ENCODE peak calls at places on chromosomes 3 and 15, in six cellular contexts. K, W, T, F, Q and L are unnamed samples.

GRCh38 chr3:95218484-95218883 is 1155.6 kb downstream of the NSUN3 start:
- DNase-seq in K (no peak), F (no peak), T (no peak), Q (no peak), W (no peak), L (no peak)

GRCh38 chr15:75067123-75067854 is 43.9 kb downstream of the PPCDC start:
- DNase-seq in F (no peak), T (peak), K (no peak), W (no peak), Q (peak), L (no peak)

GRCh38 chr3:150303776-150304175 is 104.3 kb upstream of the TSC22D2 start:
- DNase-seq in K (no peak), F (no peak), Q (no peak), W (no peak), T (no peak), L (no peak)

GRCh38 chr3:123953735-123954134 is 7.3 kb downstream of the CCDC14 start:
- DNase-seq in W (no peak), K (no peak), T (no peak), F (no peak), Q (no peak), L (no peak)

GRCh38 chr15:42710662-42711061 is 26.3 kb downstream of the CDAN1 start:
- DNase-seq in T (no peak), F (no peak), W (no peak), K (no peak), Q (no peak), L (no peak)

GRCh38 chr3:58271901-58272501 is 34.0 kb upstream of the RPP14 start:
- DNase-seq in Q (peak), T (peak), W (no peak), F (no peak), K (no peak), L (peak)

GRCh38 chr15:51307811-51308210 is 30.6 kb downstream of the CYP19A1 start:
- DNase-seq in W (no peak), K (no peak), T (no peak), Q (no peak), F (no peak), L (no peak)

GRCh38 chr3:47578691-47579632 is at the start of gene CSPG5:
- DNase-seq in F (peak), K (peak), W (peak), T (no peak), Q (peak), L (peak)

GRCh38 chr15:86650084-86650483 is 570.4 kb downstream of the AGBL1 start:
- DNase-seq in T (no peak), Q (no peak), K (no peak), F (no peak), W (no peak), L (no peak)

GRCh38 chr3:71305246-71306206 is 278.0 kb downstream of the FOXP1 start:
- DNase-seq in Q (peak), W (peak), T (peak), K (peak), F (peak), L (no peak)

GRCh38 chr15:79128556-79128955 is 38.0 kb upstream of the RASGRF1 start:
- DNase-seq in W (no peak), T (no peak), F (no peak), K (no peak), Q (no peak), L (no peak)

GRCh38 chr3:127678611-127679533 is 6.1 kb downstream of the ABTB1 start:
- DNase-seq in T (no peak), F (no peak), K (peak), Q (no peak), W (peak), L (no peak)

GRCh38 chr3:122560680-122561079 is 3.4 kb downstream of the PARP9 start:
- DNase-seq in T (peak), Q (peak), K (no peak), W (no peak), F (no peak), L (peak)

GRCh38 chr3:46675843-46676567 is 17.5 kb downstream of the ALS2CL start:
- DNase-seq in T (peak), F (no peak), K (no peak), Q (no peak), W (no peak), L (no peak)

GRCh38 chr15:60907233-60907947 is 321.7 kb downstream of the RORA start:
- DNase-seq in W (no peak), Q (no peak), T (no peak), K (no peak), F (no peak), L (no peak)

GRCh38 chr3:60316121-60316783 is 935.0 kb downstream of the FHIT start:
- DNase-seq in K (no peak), W (no peak), T (peak), F (no peak), Q (peak), L (peak)

GRCh38 chr3:195537995-195538394 is 5.1 kb downstream of the PPP1R2 start:
- DNase-seq in Q (no peak), K (no peak), T (no peak), F (no peak), W (no peak), L (no peak)

GRCh38 chr15:73287019-73287418 is 81.7 kb downstream of the HCN4 start:
- DNase-seq in F (no peak), T (no peak), Q (no peak), K (no peak), W (no peak), L (no peak)

GRCh38 chr3:130800829-130801228 is 54.2 kb upstream of the PIK3R4 start:
- DNase-seq in T (no peak), W (no peak), Q (no peak), F (no peak), K (no peak), L (peak)

GRCh38 chr3:160704006-160704405 is 27.0 kb downstream of the ARL14 start:
- DNase-seq in Q (no peak), F (no peak), K (no peak), W (no peak), T (peak), L (no peak)

GRCh38 chr3:51269466-51269865 is 115.6 kb upstream of the MANF start:
- DNase-seq in F (no peak), Q (no peak), W (no peak), K (no peak), T (no peak), L (no peak)

GRCh38 chr15:33955945-33956344 is 12.4 kb upstream of the CHRM5 start:
- DNase-seq in F (no peak), W (no peak), K (no peak), T (no peak), Q (no peak), L (peak)

GRCh38 chr15:92158426-92158825 is 235.3 kb upstream of the ST8SIA2 start:
- DNase-seq in W (peak), F (no peak), Q (no peak), T (peak), K (peak), L (peak)

GRCh38 chr3:5251196-5251583 is 63.7 kb downstream of the EDEM1 start:
- DNase-seq in T (no peak), K (no peak), W (no peak), Q (no peak), F (no peak), L (no peak)

GRCh38 chr3:11200679-11200952 is 46.3 kb downstream of the HRH1 start:
- DNase-seq in Q (peak), K (no peak), F (no peak), W (no peak), T (peak), L (peak)

GRCh38 chr3:155080692-155081091 is 573 bp downstream of the MME start:
- DNase-seq in W (no peak), T (no peak), F (no peak), Q (peak), K (no peak), L (no peak)

GRCh38 chr3:105899528-105899927 is 30.7 kb upstream of the CBLB start:
- DNase-seq in W (no peak), K (no peak), Q (peak), T (peak), F (no peak), L (peak)

GRCh38 chr3:25906132-25906906 is 116.4 kb downstream of the OXSM start:
- DNase-seq in K (no peak), Q (no peak), T (peak), W (no peak), F (no peak), L (no peak)

GRCh38 chr15:34122771-34123183 is 20.9 kb downstream of the PGBD4 start:
- DNase-seq in W (no peak), Q (peak), F (no peak), K (no peak), T (peak), L (peak)

GRCh38 chr3:154745925-154746324 is 315.9 kb upstream of the GPR149 start:
- DNase-seq in K (no peak), Q (no peak), F (no peak), W (no peak), T (no peak), L (peak)

GRCh38 chr3:125061170-125061569 is 5.4 kb upstream of the HEG1 start:
- DNase-seq in T (peak), W (no peak), Q (peak), F (no peak), K (no peak), L (peak)

GRCh38 chr15:28133281-28133680 is 34.2 kb upstream of the OCA2 start:
- DNase-seq in F (no peak), K (no peak), Q (no peak), W (no peak), T (peak), L (no peak)

GRCh38 chr3:54954019-54954418 is 26.2 kb upstream of the LRTM1 start:
- DNase-seq in W (no peak), Q (peak), F (no peak), K (peak), T (peak), L (peak)

GRCh38 chr15:99956820-99957641 is 223.8 kb upstream of the LYSMD4 start:
- DNase-seq in W (peak), T (no peak), Q (no peak), F (no peak), K (no peak), L (no peak)

GRCh38 chr3:160343132-160343531 is 55.9 kb downstream of the IFT80 start:
- DNase-seq in T (peak), F (no peak), W (no peak), Q (peak), K (no peak), L (no peak)

GRCh38 chr15:85397926-85398325 is 17.5 kb downstream of the AKAP13 start:
- DNase-seq in F (no peak), T (no peak), W (no peak), K (no peak), Q (peak), L (no peak)

GRCh38 chr15:85393206-85393605 is 12.8 kb downstream of the AKAP13 start:
- DNase-seq in K (no peak), W (no peak), T (no peak), Q (no peak), F (no peak), L (no peak)

GRCh38 chr15:85397151-85397550 is 16.7 kb downstream of the AKAP13 start:
- DNase-seq in T (no peak), K (no peak), F (no peak), Q (no peak), W (no peak), L (no peak)

GRCh38 chr15:85396554-85396953 is 16.2 kb downstream of the AKAP13 start:
- DNase-seq in Q (peak), T (no peak), W (no peak), F (no peak), K (no peak), L (no peak)

GRCh38 chr15:85394552-85395333 is 14.3 kb downstream of the AKAP13 start:
- DNase-seq in Q (no peak), F (no peak), T (no peak), W (no peak), K (no peak), L (no peak)
- H3K18ac ChIP-seq in Q (no peak), F (no peak), T (no peak), W (no peak), K (no peak), L (no peak)

GRCh38 chr3:66593978-66594377 is 93.2 kb upstream of the LRIG1 start:
- DNase-seq in T (peak), W (no peak), K (no peak), F (no peak), Q (peak), L (peak)
- H3K4ac ChIP-seq in T (peak), W (no peak), K (no peak), F (no peak), Q (no peak), L (no peak)

DNA sequence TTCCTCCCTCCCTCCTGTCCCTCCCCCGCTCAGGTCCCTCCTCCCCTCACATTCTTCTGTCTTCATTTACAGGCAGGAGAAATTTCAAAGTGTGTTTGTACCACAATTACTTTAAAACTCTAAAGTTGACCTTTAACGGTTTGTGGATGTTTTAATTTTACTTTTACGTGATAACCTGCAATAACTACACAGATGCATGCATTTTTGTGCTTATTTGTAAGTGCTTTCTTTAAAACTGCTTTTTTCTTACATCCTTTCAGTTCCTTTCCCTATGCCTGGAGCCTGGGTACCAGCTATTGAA is 51.8 kb upstream of the CGNL1 start:
- DNase-seq in F (no peak), K (no peak), Q (no peak), W (no peak), T (no peak), L (no peak)
- H3K14ac ChIP-seq in F (no peak), K (no peak), Q (no peak), W (no peak), T (no peak), L (no peak)

GRCh38 chr3:109234300-109234699 is 82.0 kb downstream of the DPPA2 start:
- DNase-seq in Q (no peak), K (peak), T (no peak), F (peak), W (peak), L (no peak)
- H3K18ac ChIP-seq in Q (no peak), K (no peak), T (no peak), F (peak), W (peak), L (no peak)

GRCh38 chr3:134312072-134312872 is 61.6 kb upstream of the RYK start:
- DNase-seq in Q (no peak), F (no peak), K (peak), W (peak), T (no peak), L (peak)
- H3K4ac ChIP-seq in Q (peak), F (no peak), K (no peak), W (no peak), T (peak), L (peak)

DNA sequence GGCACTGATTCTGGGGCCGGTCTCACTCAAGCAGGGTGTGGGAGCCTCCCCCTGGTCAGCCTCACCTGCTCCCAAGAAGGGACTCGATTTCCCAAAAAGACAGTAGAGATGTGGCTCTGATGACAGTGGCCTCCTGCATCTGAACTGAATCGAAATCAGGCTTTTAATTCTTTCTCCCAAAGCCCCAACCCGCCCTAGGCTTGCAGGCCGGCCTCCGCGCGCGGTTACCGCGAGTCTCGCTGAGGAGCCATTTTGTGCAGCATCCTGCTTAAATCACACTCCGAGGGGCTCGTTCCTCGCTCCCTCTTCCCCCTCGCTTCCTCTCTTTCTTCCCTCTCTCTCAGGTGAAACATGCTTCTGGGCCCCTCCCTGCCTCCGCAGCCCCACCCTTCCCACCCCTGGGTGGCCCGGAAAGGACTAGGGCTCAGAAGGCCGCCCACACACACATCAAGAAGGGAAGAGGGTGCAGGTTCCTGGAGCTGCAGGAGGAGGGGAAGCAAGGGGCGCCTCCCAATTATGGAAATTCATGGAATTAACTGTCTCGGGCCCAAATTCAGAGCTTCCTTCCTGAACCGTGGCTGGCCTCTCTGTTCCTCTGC is 30.9 kb upstream of the POLG start:
- DNase-seq in T (no peak), Q (no peak), K (no peak), F (no peak), W (peak), L (no peak)
- H3K14ac ChIP-seq in T (no peak), Q (no peak), K (no peak), F (no peak), W (no peak), L (no peak)

DNA sequence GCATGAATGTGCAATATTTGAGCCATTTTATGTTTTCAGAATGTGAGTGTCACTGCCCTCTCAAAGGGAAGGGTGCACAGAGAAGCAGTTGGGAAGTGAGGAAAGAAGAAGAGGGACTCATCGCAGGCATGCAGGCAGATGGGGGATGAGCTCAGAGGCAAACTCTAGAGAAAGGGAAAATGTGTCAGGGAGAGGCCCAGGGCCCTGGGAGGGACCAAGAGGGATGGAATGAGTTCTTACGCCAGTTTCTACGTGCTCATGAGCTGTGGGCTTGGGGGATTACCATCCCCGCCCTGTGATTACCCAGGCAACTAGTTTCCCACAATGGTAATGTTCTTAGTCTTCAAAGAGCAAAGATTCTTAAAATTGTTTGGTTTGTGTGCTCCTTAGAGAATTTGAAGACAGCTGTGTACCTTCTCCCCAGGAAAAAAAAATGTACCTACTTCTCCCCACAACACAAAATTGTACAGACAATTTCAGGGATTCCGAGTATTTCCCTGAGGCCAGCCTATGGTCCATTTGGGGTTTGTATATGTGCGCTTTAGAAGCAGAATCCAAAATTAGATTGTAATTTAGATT is 17.8 kb downstream of the GCSAM start:
- DNase-seq in K (no peak), Q (no peak), T (no peak), W (no peak), F (no peak), L (peak)
- H3K18ac ChIP-seq in K (no peak), Q (no peak), T (no peak), W (no peak), F (no peak), L (no peak)

DNA sequence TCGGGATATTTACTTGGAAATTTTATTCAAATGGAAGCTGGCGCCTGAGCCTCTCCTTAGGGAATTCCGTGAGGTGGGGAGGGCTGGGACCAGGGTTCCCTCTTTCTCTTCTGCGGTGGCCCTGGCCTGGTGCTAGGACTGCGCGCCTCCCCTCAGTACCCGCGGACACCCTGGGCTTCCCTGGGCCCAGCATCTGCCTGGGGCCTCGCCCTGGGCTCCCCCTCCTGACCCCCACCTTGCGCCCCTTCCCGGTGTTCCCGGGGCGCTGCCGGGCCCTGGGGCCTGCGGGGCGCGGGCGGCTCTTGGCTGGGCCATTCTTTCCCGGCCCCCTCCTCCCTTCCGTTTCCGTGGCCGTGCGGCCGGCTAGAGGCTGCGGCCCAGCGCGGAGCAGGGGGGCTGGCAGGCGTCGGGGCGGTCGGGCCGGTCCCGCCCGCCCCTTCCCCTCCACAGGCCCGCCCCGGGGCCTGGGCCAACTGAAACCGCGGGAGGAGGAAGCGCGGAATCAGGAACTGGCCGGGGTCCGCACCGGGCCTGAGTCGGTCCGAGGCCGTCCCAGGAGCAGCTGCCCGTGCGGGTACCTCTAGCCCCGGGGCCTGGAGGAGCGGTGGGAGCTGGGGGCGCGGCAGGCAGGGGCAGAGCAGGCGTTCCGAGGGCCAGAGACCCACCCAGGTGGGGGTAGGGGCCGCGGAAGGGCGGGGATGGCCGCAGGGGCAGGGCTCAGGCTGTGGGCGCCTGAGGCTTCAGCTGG is at the start of gene FES:
- DNase-seq in Q (peak), K (peak), W (peak), T (peak), F (peak), L (peak)
- H3K4ac ChIP-seq in Q (peak), K (no peak), W (peak), T (peak), F (no peak), L (peak)

GRCh38 chr15:94910166-94910565 is 678.8 kb downstream of the MCTP2 start:
- DNase-seq in T (no peak), Q (peak), F (no peak), W (no peak), K (no peak), L (no peak)
- H3K14ac ChIP-seq in T (no peak), Q (no peak), F (no peak), W (no peak), K (no peak), L (no peak)